ENCODE peak calls at places on chromosomes 16 and 17, in seven cellular contexts. K is heart right ventricle, H is esophagus squamous epithelium, M is Karpas-422, I is psoas muscle, D is adrenal gland, G is colonic mucosa. R is an unnamed sample. For H3K4me1, the result is how much of the 10 kb centered on the place peaks cover.

GRCh38 chr16:7361416-7362129 is 28.9 kb downstream of the RBFOX1 start:
- DNase-seq in K (no peak), H (no peak), M (no peak), I (no peak), D (no peak), G (no peak), R (no peak)

GRCh38 chr17:17757391-17757791 is 76.1 kb downstream of the RAI1 start:
- DNase-seq in K (no peak), H (no peak), M (peak), I (no peak), D (no peak), G (no peak), R (no peak)

GRCh38 chr16:6153901-6154300 is 1056.3 kb upstream of the EEF2KMT start:
- DNase-seq in K (no peak), H (no peak), M (no peak), I (no peak), D (no peak), G (no peak), R (no peak)

GRCh38 chr16:83781-84615 is 6.0 kb downstream of the MPG start:
- DNase-seq in K (no peak), H (no peak), M (no peak), I (no peak), D (no peak), G (no peak), R (no peak)

GRCh38 chr17:41687828-41688640 is 651 bp upstream of the EIF1 start:
- DNase-seq in K (peak), H (no peak), M (peak), I (peak), D (peak), G (peak), R (no peak)

GRCh38 chr17:4968916-4969550 is 1.4 kb upstream of the SPAG7 start:
- DNase-seq in K (no peak), H (no peak), M (no peak), I (peak), D (no peak), G (no peak), R (no peak)

GRCh38 chr16:24853830-24854229 is 8.1 kb downstream of the SLC5A11 start:
- DNase-seq in K (peak), H (no peak), M (no peak), I (no peak), D (no peak), G (no peak), R (no peak)

GRCh38 chr16:78133919-78134318 is 34.5 kb downstream of the WWOX start:
- DNase-seq in K (no peak), H (no peak), M (no peak), I (no peak), D (no peak), G (no peak), R (no peak)

GRCh38 chr17:4433515-4434031 is at the start of gene SPNS3:
- DNase-seq in K (no peak), H (no peak), M (peak), I (no peak), D (no peak), G (no peak), R (no peak)

DNA sequence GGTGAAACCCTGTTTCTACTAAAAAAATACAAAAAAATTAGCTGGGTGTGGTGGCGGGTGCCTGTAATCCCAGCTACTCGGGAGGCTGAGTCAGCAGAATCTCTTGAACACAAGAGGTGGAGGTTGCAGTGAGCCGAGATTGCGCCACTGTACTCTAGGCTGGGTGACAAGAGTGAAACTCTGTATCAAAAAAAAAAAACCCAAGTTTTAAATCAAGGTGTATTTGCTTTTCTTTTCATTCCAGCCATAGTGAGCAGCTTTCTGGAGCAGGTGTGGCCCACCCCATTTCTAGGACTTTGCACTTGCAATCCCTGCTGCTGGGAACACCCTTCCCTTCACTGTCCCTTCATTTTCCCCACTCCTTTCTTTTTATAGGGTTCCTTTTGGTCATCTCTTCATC is 28.8 kb downstream of the TMEM238L start:
- DNase-seq in K (no peak), H (no peak), M (no peak), I (no peak), D (no peak), G (peak), R (no peak)
- H3K27ac ChIP-seq in K (no peak), H (no peak), M (no peak), I (no peak), D (no peak), G (peak), R (no peak)

DNA sequence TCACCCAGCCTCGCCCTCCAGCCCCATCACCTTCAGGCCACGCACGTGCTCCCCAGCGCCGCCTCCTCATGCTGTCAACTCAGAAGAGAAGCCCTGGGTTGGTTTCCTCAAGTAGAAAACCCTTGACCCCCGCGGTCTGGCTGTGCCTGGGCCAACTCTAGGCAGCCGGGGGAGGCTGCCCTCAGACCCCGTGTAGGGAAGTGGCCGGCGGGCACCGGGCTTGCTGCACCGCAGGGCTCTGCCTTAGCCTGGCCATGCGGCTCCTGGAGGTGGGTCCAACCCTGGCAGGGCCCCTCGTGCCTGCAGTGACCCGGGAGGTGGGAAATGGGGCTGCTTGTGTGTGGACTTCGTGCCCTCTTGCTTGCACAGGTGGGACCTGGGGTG is 149.9 kb upstream of the GSE1 start:
- DNase-seq in K (no peak), H (no peak), M (no peak), I (no peak), D (no peak), G (no peak), R (no peak)
- H3K4me1 ChIP-seq in K (half or more), H (half or more), M (under half), I (half or more), D (under half), G (under half), R (under half)

GRCh38 chr17:81364278-81365147 is 30.7 kb upstream of the BAHCC1 start:
- DNase-seq in K (no peak), H (no peak), M (no peak), I (no peak), D (no peak), G (peak), R (no peak)

GRCh38 chr17:81367171-81367570 is 28.1 kb upstream of the BAHCC1 start:
- DNase-seq in K (no peak), H (no peak), M (no peak), I (no peak), D (no peak), G (no peak), R (no peak)

GRCh38 chr17:81366648-81367047 is 28.6 kb upstream of the BAHCC1 start:
- DNase-seq in K (no peak), H (no peak), M (no peak), I (no peak), D (no peak), G (no peak), R (no peak)

GRCh38 chr17:81365601-81366585 is 29.4 kb upstream of the BAHCC1 start:
- DNase-seq in K (no peak), H (no peak), M (peak), I (no peak), D (peak), G (peak), R (peak)

GRCh38 chr17:81365148-81365600 is 30.1 kb upstream of the BAHCC1 start:
- DNase-seq in K (no peak), H (no peak), M (no peak), I (peak), D (no peak), G (peak), R (peak)
- H3K4me3 ChIP-seq in K (no peak), H (peak), M (no peak), I (peak), D (no peak), G (peak), R (peak)

GRCh38 chr17:44798352-44798751 is 31.7 kb downstream of the GJC1 start:
- DNase-seq in K (no peak), H (no peak), M (no peak), I (no peak), D (no peak), G (no peak), R (no peak)

GRCh38 chr17:44795421-44795820 is 34.7 kb downstream of the GJC1 start:
- DNase-seq in K (no peak), H (no peak), M (no peak), I (no peak), D (no peak), G (no peak), R (no peak)

GRCh38 chr17:44796731-44797130 is 33.4 kb downstream of the GJC1 start:
- DNase-seq in K (no peak), H (no peak), M (no peak), I (no peak), D (no peak), G (no peak), R (no peak)

GRCh38 chr17:44795928-44796327 is 34.2 kb downstream of the GJC1 start:
- DNase-seq in K (no peak), H (no peak), M (no peak), I (no peak), D (no peak), G (no peak), R (no peak)

GRCh38 chr17:44797809-44798208 is 32.3 kb downstream of the GJC1 start:
- DNase-seq in K (no peak), H (no peak), M (no peak), I (no peak), D (no peak), G (no peak), R (no peak)
- H3K27ac ChIP-seq in K (peak), H (peak), M (no peak), I (peak), D (no peak), G (no peak), R (peak)

DNA sequence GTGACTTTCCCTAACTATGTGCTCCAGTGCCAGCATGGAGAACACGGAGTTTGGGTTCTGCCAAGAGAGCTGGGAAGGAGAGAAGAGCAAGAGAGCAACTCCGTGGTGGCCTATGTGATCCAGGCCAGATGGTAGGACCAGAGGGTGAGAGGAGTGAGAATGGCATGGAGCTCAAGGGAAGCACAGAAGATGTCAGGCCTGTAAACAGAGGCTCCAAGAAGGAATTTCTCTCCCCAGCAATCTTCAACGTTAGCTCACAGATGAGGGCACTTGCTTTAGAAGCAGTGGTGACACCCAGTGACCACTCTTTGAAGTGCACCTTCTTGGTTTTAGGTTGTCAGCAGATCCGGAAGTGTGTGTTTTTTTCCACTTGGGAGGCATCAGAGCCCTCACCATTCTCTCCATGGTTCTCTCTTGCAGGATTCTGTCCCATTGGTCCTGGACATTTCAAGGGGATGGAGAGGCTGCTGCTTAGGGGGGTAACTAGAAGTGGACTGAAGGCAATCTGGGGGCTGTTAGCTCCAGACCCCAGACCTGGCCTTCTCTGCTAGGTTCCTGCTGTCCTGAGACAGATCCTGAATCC is 18.1 kb upstream of the TMEM98 start:
- DNase-seq in K (no peak), H (no peak), M (peak), I (no peak), D (peak), G (peak), R (peak)
- H3K4me1 ChIP-seq in K (under half), H (under half), M (under half), I (under half), D (under half), G (under half), R (under half)

DNA sequence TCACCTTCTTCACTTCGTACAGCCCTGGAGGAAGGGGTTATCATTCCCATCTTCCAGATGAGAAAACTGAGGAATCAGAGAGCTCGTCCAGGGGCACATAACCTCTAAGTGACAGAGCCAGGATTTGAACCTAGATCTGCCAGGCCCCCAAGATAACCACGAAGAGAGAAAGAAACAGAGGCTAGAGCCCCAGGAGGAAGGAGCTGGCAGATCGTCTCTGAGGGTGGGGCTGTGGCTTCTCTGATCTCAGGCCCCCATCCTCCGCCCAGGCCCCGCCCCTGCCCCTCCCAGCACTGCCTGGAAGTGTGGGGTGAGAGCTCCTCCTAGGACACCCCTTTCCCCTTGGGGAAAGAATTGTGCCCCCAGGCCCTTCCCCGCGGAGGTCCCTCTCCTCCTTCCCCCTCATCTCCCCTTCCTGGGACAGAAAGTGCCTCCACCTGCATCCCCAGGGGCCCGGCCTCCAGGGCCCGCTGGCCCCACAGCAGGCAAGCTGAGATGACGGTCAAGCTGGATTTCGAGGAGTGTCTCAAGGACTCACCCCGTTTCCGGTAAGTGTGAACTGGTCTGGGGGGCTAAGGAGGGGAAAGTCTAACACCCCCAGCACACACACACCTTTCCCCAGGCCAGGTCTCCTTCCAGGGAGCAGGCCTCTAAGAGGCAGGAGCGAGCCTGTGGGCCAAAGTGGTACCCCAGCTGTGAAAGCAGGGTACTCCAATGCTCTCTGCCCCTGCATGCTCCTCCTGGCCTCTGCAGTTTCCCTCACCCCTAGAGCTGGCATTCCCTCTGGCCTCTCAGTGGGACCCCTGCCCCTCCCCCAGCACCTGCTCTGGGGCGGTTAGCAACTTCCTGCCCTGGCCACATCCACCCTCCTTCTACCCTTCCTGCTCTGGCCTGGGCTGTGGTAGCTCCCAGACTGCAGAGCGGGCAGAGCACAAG is at the start of gene ACAP1:
- DNase-seq in K (no peak), H (no peak), M (peak), I (no peak), D (no peak), G (peak), R (peak)
- H3K4me3 ChIP-seq in K (no peak), H (peak), M (peak), I (no peak), D (no peak), G (peak), R (peak)

GRCh38 chr16:66536525-66536924 is 13.4 kb downstream of the TK2 start:
- DNase-seq in K (no peak), H (no peak), M (no peak), I (no peak), D (no peak), G (peak), R (no peak)

GRCh38 chr16:66537236-66537635 is 12.7 kb downstream of the TK2 start:
- DNase-seq in K (no peak), H (no peak), M (no peak), I (no peak), D (no peak), G (no peak), R (no peak)

GRCh38 chr16:66529475-66529874 is 20.4 kb downstream of the TK2 start:
- DNase-seq in K (no peak), H (no peak), M (no peak), I (no peak), D (no peak), G (no peak), R (no peak)

GRCh38 chr16:66538910-66539309 is 11.0 kb downstream of the TK2 start:
- DNase-seq in K (no peak), H (no peak), M (no peak), I (no peak), D (no peak), G (no peak), R (no peak)

GRCh38 chr16:66534376-66534799 is 15.5 kb downstream of the TK2 start:
- DNase-seq in K (no peak), H (no peak), M (no peak), I (no peak), D (no peak), G (peak), R (no peak)
- H3K27ac ChIP-seq in K (no peak), H (no peak), M (no peak), I (no peak), D (no peak), G (no peak), R (no peak)

DNA sequence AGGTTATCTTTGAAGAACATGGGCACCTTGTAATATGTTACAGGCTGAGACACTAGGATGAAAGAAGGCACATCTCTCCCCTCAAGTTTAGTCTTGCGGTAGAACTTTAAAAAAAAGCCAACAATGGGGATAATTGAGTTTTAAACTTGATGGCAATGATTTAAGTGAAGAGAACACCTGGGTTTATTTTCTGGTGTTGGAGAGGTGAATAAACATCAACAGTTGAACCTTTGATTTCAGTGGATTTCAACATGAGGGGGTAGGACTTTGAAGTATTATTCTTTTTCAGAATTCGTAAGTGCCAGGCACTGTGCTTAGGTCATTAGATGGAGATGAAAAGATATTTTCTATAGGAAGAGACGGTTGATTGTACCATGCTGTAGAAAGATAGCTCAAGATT is 22.3 kb downstream of the HAPSTR1 start:
- DNase-seq in K (no peak), H (no peak), M (no peak), I (no peak), D (no peak), G (no peak), R (no peak)
- H3K4me1 ChIP-seq in K (half or more), H (half or more), M (under half), I (half or more), D (under half), G (under half), R (under half)

GRCh38 chr16:71789136-71789535 is 19.5 kb downstream of the AP1G1 start:
- DNase-seq in K (no peak), H (no peak), M (no peak), I (no peak), D (no peak), G (no peak), R (no peak)

GRCh38 chr16:71794943-71795342 is 13.7 kb downstream of the AP1G1 start:
- DNase-seq in K (no peak), H (no peak), M (no peak), I (no peak), D (no peak), G (no peak), R (no peak)

GRCh38 chr16:71792176-71792575 is 16.5 kb downstream of the AP1G1 start:
- DNase-seq in K (no peak), H (no peak), M (no peak), I (no peak), D (no peak), G (no peak), R (no peak)

GRCh38 chr16:71796501-71796900 is 12.1 kb downstream of the AP1G1 start:
- DNase-seq in K (no peak), H (no peak), M (no peak), I (no peak), D (no peak), G (no peak), R (no peak)

DNA sequence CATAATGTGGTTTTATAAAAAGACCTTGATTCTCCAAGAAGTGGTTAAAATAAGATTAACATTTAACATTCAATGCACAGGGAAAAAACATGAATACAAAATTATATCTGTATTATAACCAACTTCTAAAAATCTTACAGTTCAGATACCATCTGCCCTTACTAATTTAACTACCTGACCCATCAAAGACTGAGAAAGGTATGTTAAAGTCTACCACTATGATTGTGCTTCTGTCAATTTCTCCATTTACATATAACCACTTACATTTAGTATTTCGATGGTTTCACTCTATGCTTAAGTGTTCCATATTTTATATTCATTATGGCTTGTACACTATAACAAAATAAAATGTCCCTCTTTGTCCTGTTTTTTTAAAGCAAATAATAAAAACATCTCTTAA is 14.6 kb downstream of the AP1G1 start:
- DNase-seq in K (no peak), H (no peak), M (no peak), I (no peak), D (no peak), G (no peak), R (no peak)
- H3K4me3 ChIP-seq in K (no peak), H (no peak), M (no peak), I (no peak), D (no peak), G (no peak), R (no peak)

R was measured in ascending aorta.